ENCODE peak calls at places on chromosomes 12 and 14, in seven cellular contexts. C, A, H, U, I, O and K are unnamed samples.

GRCh38 chr12:111040690-111041089 is 120.3 kb upstream of the MYL2 start:
- DNase-seq in C (no peak), A (no peak), H (no peak), U (no peak), I (no peak), O (no peak), K (no peak)

GRCh38 chr12:110821917-110822316 is 24.9 kb upstream of the CCDC63 start:
- DNase-seq in C (no peak), A (no peak), H (no peak), U (no peak), I (no peak), O (no peak), K (no peak)

GRCh38 chr14:27242874-27243273 is 645.0 kb upstream of the NOVA1 start:
- DNase-seq in C (no peak), A (no peak), H (no peak), U (no peak), I (peak; percentile 10), O (no peak), K (no peak)

GRCh38 chr12:92133166-92133565 is 12.5 kb downstream of the BTG1 start:
- DNase-seq in C (no peak), A (no peak), H (no peak), U (no peak), I (no peak), O (no peak), K (no peak)

GRCh38 chr14:96134508-96134907 is 70.1 kb upstream of the BDKRB2 start:
- DNase-seq in C (no peak), A (no peak), H (no peak), U (no peak), I (no peak), O (no peak), K (no peak)

GRCh38 chr14:54333511-54333910 is 63.3 kb upstream of the CDKN3 start:
- DNase-seq in C (no peak), A (no peak), H (no peak), U (no peak), I (no peak), O (no peak), K (no peak)

GRCh38 chr12:128644664-128645296 is 179.0 kb downstream of the SLC15A4 start:
- DNase-seq in C (peak; percentile 69), A (no peak), H (peak; percentile 44), U (no peak), I (no peak), O (peak; percentile 83), K (no peak)

GRCh38 chr12:98416845-98417244 is 98.5 kb upstream of the TMPO start:
- DNase-seq in C (no peak), A (peak; percentile 45), H (no peak), U (no peak), I (peak; percentile 69), O (no peak), K (no peak)

GRCh38 chr12:66066071-66066928 is 64.2 kb downstream of the LLPH start:
- DNase-seq in C (peak; percentile 38), A (peak; percentile 23), H (no peak), U (no peak), I (peak; percentile 20), O (no peak), K (no peak)

GRCh38 chr14:89429206-89430091 is 12.4 kb upstream of the FOXN3 start:
- DNase-seq in C (peak; percentile 41), A (no peak), H (no peak), U (peak; percentile 65), I (peak; percentile 46), O (peak; percentile 31), K (no peak)

GRCh38 chr12:34292736-34293625 is 270.7 kb downstream of the ALG10 start:
- DNase-seq in C (no peak), A (no peak), H (no peak), U (peak; percentile 47), I (no peak), O (peak; percentile 1), K (peak; percentile 32)

GRCh38 chr14:102539544-102540309 is 30.2 kb upstream of the ANKRD9 start:
- DNase-seq in C (no peak), A (peak; percentile 51), H (no peak), U (no peak), I (no peak), O (no peak), K (no peak)
- H3K4me3 ChIP-seq in C (no peak overlapping the region), A (no peak overlapping the region), H (no peak overlapping the region), U (no peak overlapping the region), I (no peak overlapping the region), O (no peak overlapping the region), K (no peak overlapping the region)

GRCh38 chr12:24904871-24905270 is 44.0 kb downstream of the BCAT1 start:
- DNase-seq in C (peak; percentile 50), A (no peak), H (no peak), U (no peak), I (no peak), O (no peak), K (no peak)

GRCh38 chr12:24911284-24911791 is 37.6 kb downstream of the BCAT1 start:
- DNase-seq in C (no peak), A (peak; percentile 85), H (peak; percentile 30), U (no peak), I (peak; percentile 57), O (no peak), K (no peak)

GRCh38 chr12:24905431-24905830 is 43.5 kb downstream of the BCAT1 start:
- DNase-seq in C (no peak), A (no peak), H (no peak), U (no peak), I (no peak), O (no peak), K (no peak)

GRCh38 chr12:24909667-24910066 is 39.2 kb downstream of the BCAT1 start:
- DNase-seq in C (no peak), A (peak; percentile 97), H (peak; percentile 82), U (peak; percentile 78), I (peak; percentile 86), O (peak; percentile 23), K (no peak)

GRCh38 chr12:24907464-24907863 is 41.4 kb downstream of the BCAT1 start:
- DNase-seq in C (no peak), A (no peak), H (no peak), U (no peak), I (no peak), O (no peak), K (no peak)
- H3K27ac ChIP-seq in C (no peak overlapping the region), A (no peak overlapping the region), H (no peak overlapping the region), U (no peak overlapping the region), I (no peak overlapping the region), O (no peak overlapping the region), K (no peak overlapping the region)

GRCh38 chr12:106252056-106252455 is 4.2 kb upstream of the CKAP4 start:
- DNase-seq in C (no peak), A (no peak), H (no peak), U (no peak), I (no peak), O (no peak), K (no peak)

GRCh38 chr12:106248849-106249371 is 1.1 kb upstream of the CKAP4 start:
- DNase-seq in C (no peak), A (peak; percentile 47), H (peak; percentile 37), U (no peak), I (peak; percentile 76), O (peak; percentile 19), K (no peak)

GRCh38 chr12:106249411-106250135 is 1.8 kb upstream of the CKAP4 start:
- DNase-seq in C (no peak), A (no peak), H (no peak), U (no peak), I (no peak), O (peak; percentile 75), K (no peak)

GRCh38 chr12:106254724-106255123 is 6.9 kb upstream of the CKAP4 start:
- DNase-seq in C (peak; percentile 57), A (no peak), H (no peak), U (no peak), I (no peak), O (no peak), K (no peak)

DNA sequence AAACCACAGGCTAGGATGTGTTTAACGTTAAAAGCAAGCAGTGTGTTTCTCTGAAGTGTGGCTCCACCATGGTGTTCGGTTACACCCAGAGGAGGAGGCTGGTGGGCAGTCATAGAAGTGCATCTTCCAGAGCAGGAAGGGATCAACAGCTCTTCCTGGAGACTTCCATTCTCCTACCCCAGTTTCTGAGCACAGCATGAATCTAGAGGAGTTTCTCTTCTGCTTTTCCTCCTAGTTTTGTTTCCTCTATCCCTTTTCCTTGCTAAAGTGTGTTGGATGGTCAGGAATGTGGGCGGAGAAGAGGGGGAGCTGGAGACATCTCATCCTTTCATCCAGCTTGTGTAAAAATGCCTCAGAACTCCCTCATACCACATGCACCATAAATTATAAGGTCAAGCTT is 3.8 kb upstream of the CKAP4 start:
- DNase-seq in C (peak; percentile 12), A (no peak), H (no peak), U (no peak), I (no peak), O (no peak), K (no peak)
- TF ChIP-seq CTCF in C (no peak), A (peak; percentile 12), H (no peak), U (no peak), I (no peak), O (no peak), K (no peak)

DNA sequence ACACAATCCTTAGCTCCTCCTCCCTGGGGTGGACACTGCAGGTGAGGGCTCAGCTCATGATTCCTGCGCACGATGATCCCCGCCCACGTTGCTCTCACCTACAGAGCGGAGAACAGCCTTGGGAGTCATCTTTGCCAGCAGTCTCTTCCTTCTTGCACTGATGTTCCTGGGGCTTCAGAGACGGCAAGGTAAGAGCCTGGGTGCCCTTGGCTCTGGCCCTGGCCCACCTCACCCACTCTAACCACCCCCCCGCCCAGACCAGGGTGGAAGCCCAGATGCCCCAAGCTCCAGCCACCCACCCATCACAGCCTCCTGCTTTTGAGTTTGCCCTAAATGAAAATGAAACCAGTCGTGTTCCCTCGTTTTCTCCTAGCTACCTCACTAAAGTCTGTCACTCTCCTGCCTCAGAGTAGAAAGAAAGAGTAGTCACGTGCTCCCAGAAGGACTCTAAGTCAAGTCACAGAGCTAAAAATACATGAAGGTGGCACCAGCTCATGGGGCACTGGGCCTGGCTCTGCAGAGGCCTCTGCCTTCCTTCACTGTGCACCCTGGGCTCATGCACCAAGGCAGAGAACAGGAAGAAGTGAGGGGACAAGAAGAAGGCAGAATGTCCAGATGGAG is 9.0 kb downstream of the TAPBPL start:
- DNase-seq in C (no peak), A (no peak), H (no peak), U (no peak), I (no peak), O (no peak), K (no peak)
- H3K4me3 ChIP-seq in C (no peak overlapping the region), A (no peak overlapping the region), H (no peak overlapping the region), U (no peak overlapping the region), I (no peak overlapping the region), O (no peak overlapping the region), K (no peak overlapping the region)

GRCh38 chr14:61698216-61698980 is 3.1 kb downstream of the HIF1A start:
- DNase-seq in C (peak; percentile 15), A (no peak), H (no peak), U (no peak), I (peak; percentile 48), O (no peak), K (no peak)

GRCh38 chr14:61701946-61702345 is 6.6 kb downstream of the HIF1A start:
- DNase-seq in C (no peak), A (no peak), H (no peak), U (no peak), I (no peak), O (no peak), K (no peak)

GRCh38 chr14:61699092-61699491 is 3.8 kb downstream of the HIF1A start:
- DNase-seq in C (peak; percentile 17), A (no peak), H (no peak), U (no peak), I (no peak), O (no peak), K (no peak)

GRCh38 chr14:61703342-61704129 is 8.2 kb downstream of the HIF1A start:
- DNase-seq in C (no peak), A (no peak), H (no peak), U (no peak), I (no peak), O (no peak), K (no peak)

GRCh38 chr14:61700104-61700886 is 5.0 kb downstream of the HIF1A start:
- DNase-seq in C (no peak), A (no peak), H (no peak), U (no peak), I (peak; percentile 28), O (no peak), K (no peak)
- H3K27ac ChIP-seq in C (no peak overlapping the region), A (peak overlapping the region; percentile 94), H (no peak overlapping the region), U (no peak overlapping the region), I (no peak overlapping the region), O (no peak overlapping the region), K (no peak overlapping the region)